ENCODE peak calls at places on chromosomes 6 and 20, in seven cellular contexts. U, I, C, P, H, E and L are unnamed samples.
A peak's percentile ranks its signal among the peaks of the same experiment; 100 is the strongest.

GRCh38 chr20:26324177-26324576 is 627.5 kb upstream of the ZNF337 start:
- DNase-seq in U (no peak), P (no peak), C (no peak), I (no peak), H (no peak), E (no peak), L (no peak)

GRCh38 chr6:51472745-51473483 is 614.5 kb downstream of the PKHD1 start:
- DNase-seq in H (no peak), I (no peak), U (no peak), P (no peak), C (no peak), E (no peak), L (no peak)

GRCh38 chr6:152094992-152095592 is 287.6 kb downstream of the ESR1 start:
- DNase-seq in E (no peak), C (no peak), I (no peak), H (no peak), U (peak; percentile 87), P (peak; percentile 88), L (no peak)

GRCh38 chr20:43360016-43360415 is 97.7 kb upstream of the SRSF6 start:
- DNase-seq in P (no peak), C (no peak), E (no peak), H (no peak), U (no peak), I (no peak), L (no peak)

GRCh38 chr6:26743157-26743821 is 83.7 kb upstream of the ZNF322 start:
- DNase-seq in E (no peak), H (no peak), I (no peak), C (no peak), U (peak; percentile 80), P (no peak), L (no peak)

GRCh38 chr6:36290668-36291620 is 21.1 kb downstream of the PNPLA1 start:
- DNase-seq in C (no peak), I (no peak), H (no peak), P (no peak), U (no peak), E (no peak), L (no peak)

GRCh38 chr20:45450097-45450818 is 19.3 kb upstream of the WFDC2 start:
- DNase-seq in I (peak; percentile 63), C (peak; percentile 58), H (no peak), P (no peak), U (peak; percentile 52), E (no peak), L (no peak)

GRCh38 chr6:24357336-24358218 is at the start of gene DCDC2:
- DNase-seq in U (peak; percentile 48), I (no peak), P (no peak), H (no peak), C (peak; percentile 25), E (peak; percentile 15), L (no peak)

GRCh38 chr6:111750753-111751684 is 122.2 kb downstream of the FYN start:
- DNase-seq in E (no peak), U (no peak), I (peak; percentile 26), H (no peak), C (no peak), P (peak; percentile 85), L (peak; percentile 66)

GRCh38 chr6:15312500-15312899 is 66.6 kb downstream of the JARID2 start:
- DNase-seq in H (no peak), U (peak; percentile 72), P (no peak), E (no peak), C (no peak), I (peak; percentile 17), L (no peak)

GRCh38 chr6:1604347-1604990 is 5.2 kb upstream of the FOXC1 start:
- DNase-seq in P (no peak), I (peak; percentile 58), H (peak; percentile 72), C (peak; percentile 27), E (peak; percentile 43), U (peak; percentile 55), L (peak; percentile 42)

GRCh38 chr20:50284811-50285375 is 94.3 kb downstream of the CEBPB start:
- DNase-seq in C (no peak), I (no peak), E (no peak), U (no peak), H (no peak), P (no peak), L (no peak)

GRCh38 chr6:124226396-124226795 is 422.7 kb downstream of the NKAIN2 start:
- DNase-seq in C (no peak), H (no peak), U (peak; percentile 64), E (no peak), P (no peak), I (no peak), L (no peak)

GRCh38 chr20:44218441-44218840 is 7.9 kb upstream of the OSER1 start:
- DNase-seq in P (no peak), C (no peak), U (no peak), E (peak; percentile 28), H (no peak), I (no peak), L (peak; percentile 71)

GRCh38 chr6:5214570-5215052 is 46.1 kb downstream of the LYRM4 start:
- DNase-seq in E (no peak), P (no peak), U (peak; percentile 30), I (peak; percentile 70), H (peak; percentile 45), C (no peak), L (no peak)

GRCh38 chr20:37880726-37881591 is 22.0 kb upstream of the VSTM2L start:
- DNase-seq in C (no peak), H (no peak), E (no peak), P (no peak), I (no peak), U (no peak), L (no peak)

GRCh38 chr20:5116875-5117274 is 2.9 kb downstream of the PCNA start:
- DNase-seq in U (no peak), P (no peak), C (no peak), I (no peak), H (no peak), E (no peak), L (no peak)

GRCh38 chr6:142359271-142359960 is 57.6 kb downstream of the ADGRG6 start:
- DNase-seq in H (no peak), U (no peak), C (no peak), E (no peak), P (no peak), I (no peak), L (no peak)

GRCh38 chr20:19048898-19049889 is 163.2 kb upstream of the SLC24A3 start:
- DNase-seq in U (no peak), I (no peak), H (no peak), E (no peak), P (no peak), C (peak; percentile 22), L (no peak)

GRCh38 chr20:34544109-34544793 is 14.3 kb upstream of the MAP1LC3A start:
- DNase-seq in H (peak; percentile 59), I (no peak), U (no peak), E (peak; percentile 8), C (no peak), P (no peak), L (no peak)

GRCh38 chr20:12199703-12200102 is 282.0 kb downstream of the BTBD3 start:
- DNase-seq in U (no peak), I (no peak), E (no peak), C (no peak), P (no peak), H (no peak), L (no peak)

GRCh38 chr6:131182991-131183425 is 47.7 kb downstream of the AKAP7 start:
- DNase-seq in I (peak; percentile 55), U (peak; percentile 49), E (no peak), C (peak; percentile 7), P (no peak), H (no peak), L (peak; percentile 33)

GRCh38 chr20:46554850-46555249 is 4.4 kb upstream of the OCSTAMP start:
- DNase-seq in U (no peak), C (no peak), E (no peak), P (no peak), I (no peak), H (no peak), L (no peak)

GRCh38 chr20:37560629-37561028 is 33.0 kb upstream of the BLCAP start:
- DNase-seq in U (no peak), H (no peak), C (no peak), P (no peak), E (no peak), I (no peak), L (no peak)

GRCh38 chr6:142087950-142088857 is 44.5 kb upstream of the GJE1 start:
- DNase-seq in I (no peak), P (no peak), H (no peak), C (no peak), U (no peak), E (no peak), L (no peak)

GRCh38 chr20:25249198-25249931 is 1.5 kb downstream of the PYGB start:
- DNase-seq in U (no peak), E (no peak), P (no peak), H (peak; percentile 87), C (no peak), I (peak; percentile 51), L (no peak)

GRCh38 chr20:63123326-63123725 is 92.6 kb downstream of the YTHDF1 start:
- DNase-seq in E (no peak), C (no peak), H (no peak), I (no peak), U (no peak), P (no peak), L (no peak)

GRCh38 chr6:118715371-118715770 is 64.0 kb upstream of the CEP85L start:
- DNase-seq in P (no peak), I (no peak), H (no peak), C (no peak), E (no peak), U (no peak), L (no peak)

GRCh38 chr20:25244976-25245375 is 2.9 kb upstream of the PYGB start:
- DNase-seq in E (no peak), P (no peak), H (no peak), U (no peak), I (no peak), C (no peak), L (no peak)

GRCh38 chr6:137832110-137832509 is 34.9 kb upstream of the TNFAIP3 start:
- DNase-seq in I (no peak), E (no peak), P (no peak), H (no peak), C (no peak), U (peak; percentile 51), L (no peak)

GRCh38 chr6:26205625-26206574 is 118.7 kb downstream of the HFE start:
- DNase-seq in P (no peak), H (no peak), U (peak; percentile 90), C (peak; percentile 57), I (peak; percentile 42), E (no peak), L (no peak)

GRCh38 chr20:10447028-10447427 is 11.9 kb downstream of the SLX4IP start:
- DNase-seq in H (no peak), P (no peak), E (no peak), U (peak; percentile 47), C (no peak), I (no peak), L (peak; percentile 20)

GRCh38 chr6:23403458-23403857 is 722.6 kb upstream of the NRSN1 start:
- DNase-seq in H (no peak), I (no peak), C (no peak), P (no peak), U (no peak), E (no peak), L (no peak)

GRCh38 chr6:4355241-4355640 is 219.9 kb upstream of the ECI2 start:
- DNase-seq in E (no peak), H (no peak), U (no peak), P (no peak), I (no peak), C (no peak), L (no peak)